ENCODE peak calls at places on chromosomes 4 and X, in nine cellular contexts. One of them, this sample, is unnamed.
A peak's percentile ranks its signal among the peaks of the same experiment; 100 is the strongest.

GRCh38 chrX:116667346-116667745 is 204.6 kb upstream of the CT83 start:
- DNase-seq in tibial artery: no peak
- DNase-seq in hepatocyte: no peak
- DNase-seq in fibroblast of pulmonary artery: no peak
- DNase-seq in lung: no peak
- DNase-seq in colonic mucosa: no peak
- DNase-seq in tibial nerve: no peak
- DNase-seq in activated B cell treated with CpG ODN at 0.5 μM for 24 hours: no peak
- DNase-seq in endothelial cell of umbilical vein: no peak
- DNase-seq in this sample: no peak

GRCh38 chr4:22055954-22056353 is 107.4 kb upstream of the KCNIP4 start:
- DNase-seq in tibial artery: no peak
- DNase-seq in hepatocyte: no peak
- DNase-seq in fibroblast of pulmonary artery: no peak
- DNase-seq in lung: no peak
- DNase-seq in colonic mucosa: no peak
- DNase-seq in tibial nerve: no peak
- DNase-seq in activated B cell treated with CpG ODN at 0.5 μM for 24 hours: no peak
- DNase-seq in endothelial cell of umbilical vein: no peak
- DNase-seq in this sample: no peak

GRCh38 chr4:21596521-21596920 is 352.1 kb downstream of the KCNIP4 start:
- DNase-seq in tibial artery: no peak
- DNase-seq in hepatocyte: peak; percentile 10
- DNase-seq in fibroblast of pulmonary artery: no peak
- DNase-seq in lung: no peak
- DNase-seq in colonic mucosa: no peak
- DNase-seq in tibial nerve: no peak
- DNase-seq in activated B cell treated with CpG ODN at 0.5 μM for 24 hours: no peak
- DNase-seq in endothelial cell of umbilical vein: peak; percentile 38
- DNase-seq in this sample: no peak

GRCh38 chrX:11533211-11533651 is 132.5 kb downstream of the ARHGAP6 start:
- DNase-seq in tibial artery: no peak
- DNase-seq in hepatocyte: peak; percentile 72
- DNase-seq in fibroblast of pulmonary artery: peak; percentile 85
- DNase-seq in lung: no peak
- DNase-seq in colonic mucosa: no peak
- DNase-seq in tibial nerve: no peak
- DNase-seq in activated B cell treated with CpG ODN at 0.5 μM for 24 hours: no peak
- DNase-seq in endothelial cell of umbilical vein: peak; percentile 67
- DNase-seq in this sample: peak; percentile 72

GRCh38 chr4:803884-804283 is 22.0 kb downstream of the CPLX1 start:
- DNase-seq in tibial artery: no peak
- DNase-seq in hepatocyte: no peak
- DNase-seq in fibroblast of pulmonary artery: no peak
- DNase-seq in lung: no peak
- DNase-seq in colonic mucosa: no peak
- DNase-seq in tibial nerve: no peak
- DNase-seq in activated B cell treated with CpG ODN at 0.5 μM for 24 hours: no peak
- DNase-seq in endothelial cell of umbilical vein: no peak
- DNase-seq in this sample: no peak

GRCh38 chr4:1731180-1731579 is 9.9 kb downstream of the TACC3 start:
- DNase-seq in tibial artery: no peak
- DNase-seq in hepatocyte: no peak
- DNase-seq in fibroblast of pulmonary artery: no peak
- DNase-seq in lung: no peak
- DNase-seq in colonic mucosa: no peak
- DNase-seq in tibial nerve: no peak
- DNase-seq in activated B cell treated with CpG ODN at 0.5 μM for 24 hours: no peak
- DNase-seq in endothelial cell of umbilical vein: no peak
- DNase-seq in this sample: peak; percentile 29

GRCh38 chrX:68084765-68085164 is 348.5 kb downstream of the OPHN1 start:
- DNase-seq in tibial artery: no peak
- DNase-seq in hepatocyte: no peak
- DNase-seq in fibroblast of pulmonary artery: peak; percentile 63
- DNase-seq in lung: no peak
- DNase-seq in colonic mucosa: no peak
- DNase-seq in tibial nerve: peak; percentile 48
- DNase-seq in activated B cell treated with CpG ODN at 0.5 μM for 24 hours: no peak
- DNase-seq in endothelial cell of umbilical vein: no peak
- DNase-seq in this sample: no peak

GRCh38 chrX:1357993-1358392 is 21.4 kb downstream of the IL3RA start:
- DNase-seq in tibial artery: no peak
- DNase-seq in hepatocyte: no peak
- DNase-seq in fibroblast of pulmonary artery: no peak
- DNase-seq in lung: no peak
- DNase-seq in colonic mucosa: no peak
- DNase-seq in tibial nerve: no peak
- DNase-seq in activated B cell treated with CpG ODN at 0.5 μM for 24 hours: no peak
- DNase-seq in endothelial cell of umbilical vein: no peak
- DNase-seq in this sample: no peak

GRCh38 chrX:150456466-150456865 is 93.3 kb downstream of the MAMLD1 start:
- DNase-seq in tibial artery: no peak
- DNase-seq in hepatocyte: no peak
- DNase-seq in fibroblast of pulmonary artery: no peak
- DNase-seq in lung: no peak
- DNase-seq in colonic mucosa: no peak
- DNase-seq in tibial nerve: no peak
- DNase-seq in activated B cell treated with CpG ODN at 0.5 μM for 24 hours: no peak
- DNase-seq in endothelial cell of umbilical vein: no peak
- DNase-seq in this sample: no peak

GRCh38 chr4:89158884-89159503 is 47.7 kb downstream of the TIGD2 start:
- DNase-seq in tibial artery: no peak
- DNase-seq in hepatocyte: peak; percentile 37
- DNase-seq in fibroblast of pulmonary artery: peak; percentile 72
- DNase-seq in lung: no peak
- DNase-seq in colonic mucosa: no peak
- DNase-seq in tibial nerve: peak; percentile 9
- DNase-seq in activated B cell treated with CpG ODN at 0.5 μM for 24 hours: no peak
- DNase-seq in endothelial cell of umbilical vein: peak; percentile 77
- DNase-seq in this sample: peak; percentile 39

GRCh38 chrX:118739577-118739976 is 12.2 kb downstream of the IL13RA1 start:
- DNase-seq in tibial artery: no peak
- DNase-seq in hepatocyte: no peak
- DNase-seq in fibroblast of pulmonary artery: no peak
- DNase-seq in lung: no peak
- DNase-seq in colonic mucosa: no peak
- DNase-seq in tibial nerve: no peak
- DNase-seq in activated B cell treated with CpG ODN at 0.5 μM for 24 hours: no peak
- DNase-seq in endothelial cell of umbilical vein: no peak
- DNase-seq in this sample: no peak

GRCh38 chr4:83028976-83029375 is 6.0 kb upstream of the COPS4 start:
- DNase-seq in tibial artery: no peak
- DNase-seq in hepatocyte: no peak
- DNase-seq in fibroblast of pulmonary artery: no peak
- DNase-seq in lung: no peak
- DNase-seq in colonic mucosa: no peak
- DNase-seq in tibial nerve: no peak
- DNase-seq in activated B cell treated with CpG ODN at 0.5 μM for 24 hours: no peak
- DNase-seq in endothelial cell of umbilical vein: no peak
- DNase-seq in this sample: no peak

GRCh38 chr4:83040269-83040668 is 5.3 kb downstream of the COPS4 start:
- DNase-seq in tibial artery: no peak
- DNase-seq in hepatocyte: no peak
- DNase-seq in fibroblast of pulmonary artery: no peak
- DNase-seq in lung: no peak
- DNase-seq in colonic mucosa: no peak
- DNase-seq in tibial nerve: no peak
- DNase-seq in activated B cell treated with CpG ODN at 0.5 μM for 24 hours: no peak
- DNase-seq in endothelial cell of umbilical vein: no peak
- DNase-seq in this sample: no peak

GRCh38 chr4:83029688-83030087 is 5.3 kb upstream of the COPS4 start:
- DNase-seq in tibial artery: no peak
- DNase-seq in hepatocyte: no peak
- DNase-seq in fibroblast of pulmonary artery: no peak
- DNase-seq in lung: no peak
- DNase-seq in colonic mucosa: no peak
- DNase-seq in tibial nerve: no peak
- DNase-seq in activated B cell treated with CpG ODN at 0.5 μM for 24 hours: no peak
- DNase-seq in endothelial cell of umbilical vein: no peak
- DNase-seq in this sample: no peak

GRCh38 chr4:83036991-83037390 is 2.0 kb downstream of the COPS4 start:
- DNase-seq in tibial artery: no peak
- DNase-seq in hepatocyte: no peak
- DNase-seq in fibroblast of pulmonary artery: no peak
- DNase-seq in lung: no peak
- DNase-seq in colonic mucosa: no peak
- DNase-seq in tibial nerve: no peak
- DNase-seq in activated B cell treated with CpG ODN at 0.5 μM for 24 hours: no peak
- DNase-seq in endothelial cell of umbilical vein: no peak
- DNase-seq in this sample: no peak

DNA sequence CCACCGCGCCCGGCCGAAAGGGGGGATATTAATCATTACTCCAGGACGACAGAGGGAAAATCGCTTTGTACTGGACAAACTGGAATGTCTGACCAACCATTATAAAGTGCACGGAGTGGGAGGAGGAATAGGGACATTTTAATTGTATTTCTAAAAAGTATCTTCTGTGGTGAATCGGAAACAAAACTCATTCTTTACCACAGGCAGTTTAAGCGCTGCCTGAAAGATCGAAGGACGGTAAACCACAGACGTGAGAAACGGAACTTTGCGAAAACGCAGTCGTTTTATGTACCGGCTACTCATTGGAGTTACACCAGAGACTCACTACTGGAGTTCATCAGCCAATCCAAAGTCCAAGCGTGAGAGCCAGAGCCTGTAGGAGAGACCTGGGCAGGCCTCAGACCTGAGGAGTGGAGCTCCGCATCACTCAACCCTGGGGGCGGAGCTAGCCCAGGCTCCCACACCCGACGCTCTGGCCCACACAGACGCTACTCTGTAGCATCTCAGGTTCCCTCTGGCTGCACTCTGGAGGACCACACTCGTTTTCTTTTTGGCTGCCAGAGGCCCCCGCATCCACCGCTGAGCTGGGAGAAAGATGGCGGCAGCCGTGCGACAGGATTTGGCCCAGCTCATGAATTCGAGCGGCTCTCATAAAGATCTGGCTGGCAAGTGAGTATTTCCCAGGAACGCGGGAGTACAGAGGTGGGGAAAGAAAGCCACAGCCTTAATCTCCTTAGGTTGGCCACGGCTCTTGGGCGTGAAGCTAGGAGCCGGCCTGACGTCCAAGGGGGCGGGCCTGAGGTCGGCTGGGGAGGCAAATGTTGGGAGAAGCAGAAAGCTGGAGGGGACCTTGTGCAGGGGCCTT is at the start of gene COPS4:
- DNase-seq in tibial artery: peak; percentile 99
- DNase-seq in hepatocyte: peak; percentile 100
- DNase-seq in fibroblast of pulmonary artery: peak; percentile 100
- DNase-seq in lung: peak; percentile 97
- DNase-seq in colonic mucosa: peak; percentile 97
- DNase-seq in tibial nerve: peak; percentile 95
- DNase-seq in activated B cell treated with CpG ODN at 0.5 μM for 24 hours: peak; percentile 82
- DNase-seq in endothelial cell of umbilical vein: peak; percentile 100
- DNase-seq in this sample: peak; percentile 100
- TF ChIP-seq CTCF in tibial artery: peak; percentile 45
- TF ChIP-seq CTCF in hepatocyte: peak; percentile 36
- TF ChIP-seq CTCF in fibroblast of pulmonary artery: peak; percentile 56
- TF ChIP-seq CTCF in lung: peak; percentile 15
- TF ChIP-seq CTCF in colonic mucosa: peak; percentile 21
- TF ChIP-seq CTCF in tibial nerve: peak; percentile 68
- TF ChIP-seq CTCF in activated B cell treated with CpG ODN at 0.5 μM for 24 hours: no peak
- TF ChIP-seq CTCF in endothelial cell of umbilical vein: peak; percentile 40
- TF ChIP-seq CTCF in this sample: peak; percentile 19

GRCh38 chr4:100372432-100372831 is 145.4 kb downstream of the EMCN start:
- DNase-seq in tibial artery: no peak
- DNase-seq in hepatocyte: peak; percentile 11
- DNase-seq in fibroblast of pulmonary artery: peak; percentile 20
- DNase-seq in lung: no peak
- DNase-seq in colonic mucosa: no peak
- DNase-seq in tibial nerve: no peak
- DNase-seq in activated B cell treated with CpG ODN at 0.5 μM for 24 hours: no peak
- DNase-seq in endothelial cell of umbilical vein: no peak
- DNase-seq in this sample: no peak
- TF ChIP-seq CTCF in tibial artery: no peak
- TF ChIP-seq CTCF in hepatocyte: peak; percentile 31
- TF ChIP-seq CTCF in fibroblast of pulmonary artery: peak; percentile 65
- TF ChIP-seq CTCF in lung: no peak
- TF ChIP-seq CTCF in colonic mucosa: no peak
- TF ChIP-seq CTCF in tibial nerve: no peak
- TF ChIP-seq CTCF in activated B cell treated with CpG ODN at 0.5 μM for 24 hours: no peak
- TF ChIP-seq CTCF in endothelial cell of umbilical vein: peak; percentile 55
- TF ChIP-seq CTCF in this sample: peak; percentile 78

DNA sequence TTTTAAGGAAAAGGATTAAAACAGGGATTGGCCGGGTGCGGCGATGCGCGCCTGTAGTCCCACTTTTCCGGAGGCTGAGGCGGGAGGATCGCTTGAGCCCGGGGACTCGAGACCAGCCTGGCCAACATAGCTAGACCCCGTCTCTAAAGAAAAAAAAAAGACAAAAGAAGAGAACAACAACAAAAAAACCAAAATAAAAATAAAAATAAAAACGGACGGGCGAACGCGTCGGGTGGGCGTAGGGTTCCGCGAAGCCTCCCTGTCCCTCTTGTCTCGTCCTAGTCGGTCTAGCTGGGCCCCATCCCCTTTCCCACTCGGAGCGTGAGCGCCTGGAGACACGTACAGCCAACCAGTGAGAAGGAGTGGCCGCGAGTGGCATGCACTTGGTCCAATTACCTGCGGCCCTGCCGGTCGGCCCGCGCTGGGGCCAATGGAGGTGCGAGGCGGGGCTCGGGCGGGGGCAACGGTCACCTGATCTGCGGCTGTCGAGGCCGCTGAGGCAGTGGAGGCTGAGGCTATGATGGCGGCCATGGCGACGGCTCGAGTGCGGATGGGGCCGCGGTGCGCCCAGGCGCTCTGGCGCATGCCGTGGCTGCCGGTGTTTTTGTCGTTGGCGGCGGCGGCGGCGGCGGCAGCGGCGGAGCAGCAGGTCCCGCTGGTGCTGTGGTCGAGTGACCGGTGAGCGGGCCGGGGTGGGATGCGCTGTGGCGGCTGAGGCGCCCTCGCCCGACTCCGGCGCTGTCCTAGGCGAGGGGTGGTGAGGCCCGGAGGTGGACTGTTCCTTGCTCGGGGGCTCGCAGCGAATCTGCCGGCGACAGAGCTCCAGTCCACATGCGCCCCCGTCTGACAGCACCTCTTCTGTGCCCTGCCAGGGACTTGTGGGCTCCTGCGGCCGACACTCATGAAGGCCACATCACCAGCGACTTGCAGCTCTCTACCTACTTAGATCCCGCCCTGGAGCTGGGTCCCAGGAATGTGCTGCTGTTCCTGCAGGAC is at the start of gene ATP6AP1:
- DNase-seq in tibial artery: peak; percentile 97
- DNase-seq in hepatocyte: peak; percentile 92
- DNase-seq in fibroblast of pulmonary artery: peak; percentile 95
- DNase-seq in lung: peak; percentile 93
- DNase-seq in colonic mucosa: peak; percentile 91
- DNase-seq in tibial nerve: peak; percentile 86
- DNase-seq in activated B cell treated with CpG ODN at 0.5 μM for 24 hours: peak; percentile 77
- DNase-seq in endothelial cell of umbilical vein: peak; percentile 93
- DNase-seq in this sample: peak; percentile 92
- TF ChIP-seq CTCF in tibial artery: no peak
- TF ChIP-seq CTCF in hepatocyte: peak; percentile 3
- TF ChIP-seq CTCF in fibroblast of pulmonary artery: no peak
- TF ChIP-seq CTCF in lung: no peak
- TF ChIP-seq CTCF in colonic mucosa: no peak
- TF ChIP-seq CTCF in tibial nerve: no peak
- TF ChIP-seq CTCF in activated B cell treated with CpG ODN at 0.5 μM for 24 hours: no peak
- TF ChIP-seq CTCF in endothelial cell of umbilical vein: no peak
- TF ChIP-seq CTCF in this sample: no peak

GRCh38 chrX:119885554-119886428 is 9.9 kb upstream of the AKAP14 start:
- DNase-seq in tibial artery: no peak
- DNase-seq in hepatocyte: no peak
- DNase-seq in fibroblast of pulmonary artery: no peak
- DNase-seq in lung: no peak
- DNase-seq in colonic mucosa: peak; percentile 29
- DNase-seq in tibial nerve: no peak
- DNase-seq in activated B cell treated with CpG ODN at 0.5 μM for 24 hours: no peak
- DNase-seq in endothelial cell of umbilical vein: no peak
- DNase-seq in this sample: peak; percentile 14

GRCh38 chrX:119887721-119888425 is 7.8 kb upstream of the AKAP14 start:
- DNase-seq in tibial artery: no peak
- DNase-seq in hepatocyte: peak; percentile 78
- DNase-seq in fibroblast of pulmonary artery: peak; percentile 52
- DNase-seq in lung: peak; percentile 68
- DNase-seq in colonic mucosa: peak; percentile 77
- DNase-seq in tibial nerve: no peak
- DNase-seq in activated B cell treated with CpG ODN at 0.5 μM for 24 hours: peak; percentile 37
- DNase-seq in endothelial cell of umbilical vein: peak; percentile 57
- DNase-seq in this sample: peak; percentile 43
- TF ChIP-seq CTCF in tibial artery: no peak
- TF ChIP-seq CTCF in hepatocyte: peak; percentile 51
- TF ChIP-seq CTCF in fibroblast of pulmonary artery: peak; percentile 55
- TF ChIP-seq CTCF in lung: peak; percentile 23
- TF ChIP-seq CTCF in colonic mucosa: peak; percentile 43
- TF ChIP-seq CTCF in tibial nerve: no peak
- TF ChIP-seq CTCF in activated B cell treated with CpG ODN at 0.5 μM for 24 hours: no peak
- TF ChIP-seq CTCF in endothelial cell of umbilical vein: peak; percentile 76
- TF ChIP-seq CTCF in this sample: peak; percentile 74